ENCODE peak calls at places on chromosomes 4 and X, in six cellular contexts. V is HepG2, K is GM12891, C is K562, H is H1, F is GM12878. A is an unnamed sample.

GRCh38 chr4:90543419-90544170 is 416.4 kb downstream of the CCSER1 start:
- DNase-seq in F (no peak), K (no peak), V (no peak), H (no peak), C (no peak), A (no peak)

GRCh38 chr4:159326470-159326869 is 223.6 kb downstream of the RAPGEF2 start:
- DNase-seq in K (no peak), V (no peak), H (no peak), F (no peak), C (no peak), A (no peak)

GRCh38 chr4:113899260-113900177 is 79.9 kb downstream of the ARSJ start:
- DNase-seq in V (no peak), C (no peak), F (peak), K (no peak), H (no peak), A (no peak)

GRCh38 chr4:36332023-36332781 is 50.8 kb downstream of the DTHD1 start:
- DNase-seq in H (peak), F (peak), K (no peak), V (no peak), C (no peak), A (no peak)

GRCh38 chrX:132612990-132613564 is 124.2 kb upstream of the MBNL3 start:
- DNase-seq in K (no peak), C (peak), F (no peak), H (no peak), V (no peak), A (no peak)

GRCh38 chrX:121831601-121832000 is 784.2 kb downstream of the GLUD2 start:
- DNase-seq in F (no peak), C (no peak), K (no peak), H (no peak), V (no peak), A (no peak)

GRCh38 chrX:102651242-102651967 is at the start of gene GPRASP1:
- DNase-seq in H (no peak), V (no peak), F (no peak), C (no peak), K (peak), A (no peak)

GRCh38 chrX:22742174-22742573 is 257.6 kb upstream of the DDX53 start:
- DNase-seq in V (no peak), F (no peak), C (no peak), H (no peak), K (no peak), A (no peak)

GRCh38 chr4:149790172-149790907 is 25.3 kb downstream of the IQCM start:
- DNase-seq in K (no peak), F (no peak), V (no peak), C (no peak), H (no peak), A (no peak)

GRCh38 chr4:153792007-153792892 is 3.4 kb upstream of the SFRP2 start:
- DNase-seq in H (peak), F (no peak), K (no peak), C (peak), V (no peak), A (no peak)

GRCh38 chr4:108650212-108651067 is at the start of gene OSTC:
- DNase-seq in K (peak), C (peak), F (peak), V (peak), H (peak), A (peak)

GRCh38 chr4:173924561-173924960 is 358.9 kb downstream of the FBXO8 start:
- DNase-seq in F (no peak), V (no peak), H (no peak), C (no peak), K (no peak), A (no peak)

GRCh38 chr4:77145806-77146425 is 11.1 kb upstream of the CCNG2 start:
- DNase-seq in F (no peak), V (no peak), H (no peak), K (no peak), C (no peak), A (no peak)

GRCh38 chr4:159077702-159078495 is 25.0 kb upstream of the RAPGEF2 start:
- DNase-seq in V (peak), K (peak), C (no peak), F (peak), H (no peak), A (peak)

GRCh38 chr4:84503495-84504437 is 4.7 kb upstream of the NKX6-1 start:
- DNase-seq in K (no peak), V (peak), C (peak), F (no peak), H (no peak), A (no peak)

GRCh38 chrX:41491267-41492004 is 44.3 kb downstream of the NYX start:
- DNase-seq in C (no peak), F (no peak), K (no peak), H (no peak), V (no peak), A (no peak)

GRCh38 chr4:40918330-40918729 is 168.6 kb downstream of the NSUN7 start:
- DNase-seq in F (no peak), C (no peak), K (no peak), V (no peak), H (no peak), A (no peak)

GRCh38 chr4:145283909-145284308 is 103.5 kb upstream of the OTUD4 start:
- DNase-seq in H (no peak), V (no peak), F (no peak), C (no peak), K (no peak), A (no peak)

GRCh38 chr4:15955670-15956069 is 7.3 kb downstream of the FGFBP2 start:
- DNase-seq in V (no peak), K (no peak), F (no peak), C (no peak), H (no peak), A (no peak)

GRCh38 chr4:18014269-18014668 is 7.3 kb downstream of the LCORL start:
- DNase-seq in C (no peak), V (no peak), H (no peak), K (no peak), F (no peak), A (no peak)

GRCh38 chr4:36358173-36358572 is 76.8 kb downstream of the DTHD1 start:
- DNase-seq in H (no peak), V (no peak), C (no peak), K (no peak), F (no peak), A (no peak)

GRCh38 chr4:17687237-17687857 is 72.9 kb downstream of the MED28 start:
- DNase-seq in K (no peak), C (no peak), V (no peak), H (no peak), F (no peak), A (no peak)

GRCh38 chrX:17788956-17789562 is 51.8 kb downstream of the SCML1 start:
- DNase-seq in F (no peak), V (no peak), C (no peak), H (no peak), K (no peak), A (no peak)

GRCh38 chr4:183540498-183540953 is 35.7 kb downstream of the ING2 start:
- DNase-seq in V (no peak), C (peak), H (no peak), F (no peak), K (no peak), A (no peak)

DNA sequence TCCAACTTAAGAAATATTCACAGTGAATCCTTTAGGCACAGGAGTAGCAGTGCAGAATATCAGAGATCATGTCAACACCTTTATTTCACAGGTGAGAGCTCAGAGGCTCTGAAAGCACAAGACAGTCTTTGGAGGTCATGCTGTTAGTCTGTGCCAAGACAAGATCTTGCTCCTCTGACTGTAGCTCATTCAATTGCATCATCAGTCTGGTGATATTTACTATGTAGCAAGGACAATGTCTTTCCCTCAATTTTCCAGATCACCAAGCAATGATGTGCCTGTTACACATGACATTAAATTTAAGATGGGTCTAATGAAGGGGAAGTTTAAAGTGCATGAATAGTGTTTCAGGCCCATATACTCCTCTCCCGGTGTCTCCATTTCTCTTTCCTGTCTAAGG is 277.5 kb downstream of the IL15 start:
- DNase-seq in C (peak), K (no peak), F (no peak), V (no peak), H (no peak), A (no peak)
- TF ChIP-seq POLR2A in C (no peak), K (no peak), F (no peak), V (no peak), H (no peak), A (no peak)

GRCh38 chr4:147576084-147576483 is 41.1 kb upstream of the TMEM184C start:
- DNase-seq in F (no peak), K (no peak), H (no peak), C (no peak), V (no peak), A (no peak)

GRCh38 chr4:147581601-147582350 is 35.4 kb upstream of the TMEM184C start:
- DNase-seq in C (peak), H (no peak), F (no peak), V (no peak), K (no peak), A (no peak)

GRCh38 chr4:147580396-147580795 is 36.8 kb upstream of the TMEM184C start:
- DNase-seq in V (no peak), H (no peak), F (no peak), K (no peak), C (no peak), A (no peak)

GRCh38 chr4:147578611-147579010 is 38.6 kb upstream of the TMEM184C start:
- DNase-seq in K (no peak), C (no peak), V (no peak), H (no peak), F (no peak), A (no peak)

GRCh38 chr4:147578057-147578476 is 39.1 kb upstream of the TMEM184C start:
- DNase-seq in F (no peak), K (no peak), V (peak), H (no peak), C (no peak), A (no peak)
- TF ChIP-seq POLR2AphosphoS5 in F (no peak), K (no peak), V (no peak), H (no peak), C (no peak), A (no peak)

DNA sequence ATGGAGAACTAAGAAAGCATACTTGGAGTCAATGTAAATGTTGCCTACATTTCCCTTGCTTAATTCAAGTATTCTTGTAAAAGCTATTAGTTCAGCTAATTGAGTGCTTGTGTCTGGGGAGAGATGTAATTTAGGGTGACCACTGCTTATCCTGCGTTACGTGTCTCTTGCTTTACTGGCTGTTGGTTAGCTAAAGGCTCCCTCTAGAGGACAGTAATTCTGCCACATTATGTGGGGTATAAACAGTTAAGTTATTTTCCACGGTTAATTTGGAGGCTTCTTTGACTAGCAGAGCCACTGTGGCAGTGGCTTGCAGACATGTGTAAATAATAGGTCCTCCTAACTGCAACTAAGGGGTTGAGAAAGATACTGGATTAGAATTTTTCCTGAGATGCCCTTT is 25.3 kb upstream of the NAF1 start:
- DNase-seq in V (peak), F (no peak), C (peak), K (no peak), H (no peak), A (no peak)
- TF ChIP-seq TAF1 in V (no peak), F (no peak), C (no peak), K (no peak), H (no peak), A (no peak)

GRCh38 chr4:53651142-53651720 is 59.9 kb upstream of the LNX1 start:
- DNase-seq in F (no peak), K (no peak), V (no peak), H (no peak), C (no peak), A (no peak)

GRCh38 chr4:53656421-53656981 is 65.2 kb upstream of the LNX1 start:
- DNase-seq in H (no peak), V (no peak), K (no peak), C (no peak), F (no peak), A (no peak)

GRCh38 chr4:53654300-53654758 is 63.0 kb upstream of the LNX1 start:
- DNase-seq in F (peak), C (no peak), V (no peak), H (no peak), K (no peak), A (no peak)

GRCh38 chr4:53649357-53649756 is 58.1 kb upstream of the LNX1 start:
- DNase-seq in H (no peak), V (no peak), C (no peak), K (no peak), F (no peak), A (no peak)

GRCh38 chr4:53653484-53654053 is 62.3 kb upstream of the LNX1 start:
- DNase-seq in C (no peak), H (no peak), V (no peak), F (peak), K (no peak), A (no peak)
- TF ChIP-seq POLR2A in C (no peak), H (no peak), V (no peak), F (no peak), K (no peak), A (no peak)

DNA sequence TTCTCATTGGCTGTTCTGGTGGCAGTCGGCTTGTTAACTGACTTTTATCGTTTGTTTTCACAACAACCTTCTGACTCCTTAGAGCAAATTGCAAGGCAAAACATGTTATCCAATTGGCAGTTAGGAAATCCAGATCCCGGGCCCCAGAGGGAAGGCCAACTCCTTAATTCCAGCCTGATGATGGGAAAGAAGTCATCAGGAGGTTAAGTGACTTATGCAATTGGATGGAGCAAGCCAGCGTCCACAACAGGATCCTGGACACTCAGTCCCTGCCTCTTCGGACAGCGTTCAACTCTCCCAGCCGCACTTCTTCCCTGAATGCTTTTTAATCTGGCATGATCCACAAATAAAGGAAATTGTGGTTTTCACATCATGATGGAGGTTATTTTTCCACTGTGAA is 310.2 kb downstream of the RAB28 start:
- DNase-seq in C (no peak), H (no peak), F (no peak), K (no peak), V (no peak), A (no peak)
- TF ChIP-seq POLR2AphosphoS5 in C (no peak), H (no peak), F (no peak), K (no peak), V (no peak), A (no peak)

DNA sequence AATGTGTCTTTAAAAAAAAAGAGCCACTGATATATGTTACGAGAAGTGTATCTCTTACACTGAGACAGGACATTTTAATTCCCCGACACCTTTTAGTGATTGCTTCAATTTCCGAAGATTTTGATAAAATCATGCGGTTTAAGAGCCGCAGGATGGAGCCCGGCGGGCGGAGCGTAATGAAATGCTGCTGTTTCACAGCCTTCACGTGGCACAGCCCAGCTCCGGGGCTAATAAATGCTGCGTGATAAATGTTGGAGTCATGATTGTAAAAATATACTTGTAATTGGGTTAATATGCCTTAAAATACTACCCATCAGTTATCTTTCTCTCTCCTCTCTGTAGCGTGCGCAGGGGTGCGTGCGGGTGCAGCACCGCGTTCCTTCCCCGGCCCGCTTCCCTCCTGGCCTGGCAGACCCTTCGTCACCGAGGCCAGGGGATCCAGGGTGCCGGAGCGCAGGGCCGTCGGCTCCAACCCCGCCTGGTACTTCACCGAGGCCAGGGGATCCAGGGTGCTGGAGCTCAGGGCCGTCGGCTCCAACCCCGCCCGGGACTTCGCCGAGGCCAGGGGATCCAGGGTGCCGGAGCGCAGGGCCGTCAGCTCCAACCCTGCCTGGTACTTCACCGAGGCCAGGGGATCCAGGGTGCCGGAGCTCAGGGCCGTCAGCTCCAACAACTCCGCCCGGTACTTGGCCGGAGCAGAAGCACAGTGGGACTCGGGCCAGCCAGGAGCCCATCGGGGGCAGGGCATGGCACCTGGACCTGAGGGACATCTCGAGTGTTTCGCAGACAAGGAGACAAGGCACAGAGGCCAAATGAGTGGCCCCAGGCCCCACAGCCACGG is 85.3 kb downstream of the FAM53A start:
- DNase-seq in V (no peak), K (no peak), H (no peak), F (no peak), C (no peak), A (no peak)
- TF ChIP-seq TAF1 in V (no peak), K (no peak), H (no peak), F (no peak), C (no peak), A (no peak)

GRCh38 chrX:24150051-24150790 is 692 bp downstream of the ZFX start:
- DNase-seq in K (peak), C (peak), H (peak), V (peak), F (peak), A (peak)
- TF ChIP-seq POLR2A in K (no peak), C (peak), H (peak), V (no peak), F (peak), A (peak)

DNA sequence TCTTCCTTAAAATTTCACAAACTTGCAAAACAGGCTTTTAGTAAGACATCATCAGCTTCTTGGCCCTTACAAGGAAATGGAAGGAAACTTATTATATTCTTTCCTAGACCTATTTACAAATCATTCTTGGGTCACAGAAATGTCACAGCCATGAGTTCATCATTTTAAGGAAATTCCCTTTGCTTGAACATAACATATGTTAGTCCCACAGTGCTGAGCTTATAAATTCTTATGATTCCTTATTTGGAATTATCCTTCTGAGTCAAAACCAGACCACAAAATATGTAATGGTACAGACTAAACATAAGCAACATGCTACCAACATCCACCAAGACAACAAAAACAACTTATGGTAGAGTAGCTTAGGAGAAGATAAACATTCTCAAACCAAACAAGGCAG is 236.9 kb upstream of the CTSO start:
- DNase-seq in V (no peak), H (no peak), F (no peak), K (no peak), C (no peak), A (no peak)
- TF ChIP-seq POLR2AphosphoS5 in V (no peak), H (no peak), F (no peak), K (no peak), C (no peak), A (no peak)

GRCh38 chr4:11532138-11532537 is 103.4 kb upstream of the HS3ST1 start:
- DNase-seq in K (no peak), H (no peak), F (no peak), C (no peak), V (no peak), A (no peak)
- TF ChIP-seq TAF1 in K (no peak), H (no peak), F (no peak), C (no peak), V (no peak), A (no peak)

GRCh38 chr4:1713003-1713397 is 881 bp upstream of the SLBP start:
- DNase-seq in C (no peak), K (no peak), H (no peak), V (no peak), F (no peak), A (no peak)

GRCh38 chr4:1711906-1712215 is 258 bp downstream of the SLBP start:
- DNase-seq in C (no peak), H (no peak), V (no peak), K (no peak), F (no peak), A (no peak)

GRCh38 chr4:1711055-1711905 is 839 bp downstream of the SLBP start:
- DNase-seq in F (no peak), K (no peak), V (no peak), H (no peak), C (peak), A (no peak)

GRCh38 chr4:1714303-1715001 is 2.3 kb upstream of the SLBP start:
- DNase-seq in H (no peak), F (no peak), K (no peak), V (no peak), C (peak), A (no peak)

DNA sequence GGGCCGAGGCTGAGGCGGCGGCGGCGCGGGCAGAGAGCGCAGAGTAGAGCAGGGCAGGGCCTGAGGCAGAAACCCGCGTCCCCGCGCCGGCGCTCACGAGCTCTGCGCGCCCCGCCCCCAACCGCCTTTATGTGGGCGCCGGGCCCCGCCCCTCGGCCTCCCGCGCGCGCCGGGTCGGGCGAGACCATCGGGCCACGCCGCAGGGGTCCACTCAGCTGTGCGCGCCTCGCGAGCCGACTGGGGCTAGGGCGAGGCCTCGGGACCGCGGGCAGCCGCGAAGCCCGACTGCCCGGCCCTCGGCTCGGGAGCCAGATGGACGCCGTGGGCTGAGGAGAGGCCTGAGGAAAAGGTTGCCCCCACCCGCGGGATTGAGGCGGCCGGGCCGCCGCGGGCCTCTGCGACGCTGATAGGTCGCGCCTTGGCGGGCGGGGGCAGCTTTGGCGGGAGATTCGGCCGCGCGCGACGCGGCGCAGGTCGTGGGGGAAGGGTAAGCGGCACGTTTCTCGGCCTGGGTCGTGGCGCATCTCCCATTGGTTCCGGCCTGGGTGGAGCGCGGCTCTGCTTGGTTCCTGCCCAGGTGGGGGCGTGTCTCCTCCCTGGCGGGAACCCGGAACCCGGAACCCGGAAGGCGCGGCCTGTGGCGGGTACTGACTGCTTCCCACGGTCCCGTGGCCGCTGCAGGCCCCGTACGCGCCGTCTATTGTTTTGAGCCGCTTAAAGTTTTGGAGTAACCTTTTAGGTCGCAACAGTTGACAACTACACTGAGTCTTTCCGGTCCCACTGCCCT is at the start of gene SLBP:
- DNase-seq in F (peak), V (peak), H (peak), K (peak), C (peak), A (peak)
- TF ChIP-seq POLR2A in F (no peak), V (peak), H (peak), K (peak), C (peak), A (peak)